ENCODE peak calls at places on chromosomes 3 and 15, in five cellular contexts. G is AG04450; C is cardiac fibroblast; A is transverse colon; Q is effector memory CD4-positive, alpha-beta T cell. V is an unnamed sample.

GRCh38 chr15:78841307-78841706 is 30.0 kb upstream of the ADAMTS7 start:
- DNase-seq in C (no peak), G (no peak), A (no peak), Q (no peak), V (no peak)

GRCh38 chr15:66014639-66015182 is 145.4 kb downstream of the RAB11A start:
- DNase-seq in G (no peak), C (no peak), Q (no peak), A (no peak), V (no peak)

GRCh38 chr3:38980972-38981371 is 70.8 kb downstream of the SCN11A start:
- DNase-seq in A (no peak), G (no peak), C (no peak), Q (no peak), V (no peak)

GRCh38 chr3:190346541-190346940 is 24.3 kb upstream of the CLDN1 start:
- DNase-seq in G (no peak), C (peak), Q (no peak), A (no peak), V (no peak)

GRCh38 chr3:65344444-65344843 is 656.6 kb upstream of the ADAMTS9 start:
- DNase-seq in Q (no peak), G (no peak), C (no peak), A (no peak), V (no peak)

GRCh38 chr15:52759969-52760368 is 30.2 kb downstream of the ONECUT1 start:
- DNase-seq in C (no peak), G (no peak), A (no peak), Q (no peak), V (no peak)

GRCh38 chr3:66144792-66145733 is 75.7 kb upstream of the SLC25A26 start:
- DNase-seq in A (no peak), G (no peak), Q (no peak), C (peak), V (peak)

GRCh38 chr15:80177151-80177550 is 24.4 kb downstream of the FAH start:
- DNase-seq in A (no peak), C (peak), Q (no peak), G (no peak), V (no peak)

GRCh38 chr15:67720556-67721175 is 104.6 kb upstream of the SKOR1 start:
- DNase-seq in Q (no peak), G (no peak), C (no peak), A (no peak), V (no peak)

GRCh38 chr15:40340740-40341400 is at the start of gene CCDC9B:
- DNase-seq in Q (no peak), G (no peak), C (peak), A (peak), V (peak)

GRCh38 chr15:91224750-91225380 is 124.8 kb downstream of the SV2B start:
- DNase-seq in G (no peak), A (no peak), Q (no peak), C (peak), V (no peak)

GRCh38 chr15:101156061-101156460 is 95.8 kb downstream of the CHSY1 start:
- DNase-seq in G (no peak), C (no peak), Q (no peak), A (no peak), V (no peak)

GRCh38 chr3:150446470-150446977 is 38.4 kb downstream of the TSC22D2 start:
- DNase-seq in C (no peak), Q (no peak), G (no peak), A (no peak), V (no peak)

GRCh38 chr3:47413751-47414150 is 32.9 kb downstream of the PTPN23 start:
- DNase-seq in Q (no peak), G (no peak), C (no peak), A (no peak), V (no peak)

GRCh38 chr15:89165677-89166076 is 55.7 kb downstream of the RLBP1 start:
- DNase-seq in C (no peak), A (no peak), Q (no peak), G (no peak), V (no peak)

DNA sequence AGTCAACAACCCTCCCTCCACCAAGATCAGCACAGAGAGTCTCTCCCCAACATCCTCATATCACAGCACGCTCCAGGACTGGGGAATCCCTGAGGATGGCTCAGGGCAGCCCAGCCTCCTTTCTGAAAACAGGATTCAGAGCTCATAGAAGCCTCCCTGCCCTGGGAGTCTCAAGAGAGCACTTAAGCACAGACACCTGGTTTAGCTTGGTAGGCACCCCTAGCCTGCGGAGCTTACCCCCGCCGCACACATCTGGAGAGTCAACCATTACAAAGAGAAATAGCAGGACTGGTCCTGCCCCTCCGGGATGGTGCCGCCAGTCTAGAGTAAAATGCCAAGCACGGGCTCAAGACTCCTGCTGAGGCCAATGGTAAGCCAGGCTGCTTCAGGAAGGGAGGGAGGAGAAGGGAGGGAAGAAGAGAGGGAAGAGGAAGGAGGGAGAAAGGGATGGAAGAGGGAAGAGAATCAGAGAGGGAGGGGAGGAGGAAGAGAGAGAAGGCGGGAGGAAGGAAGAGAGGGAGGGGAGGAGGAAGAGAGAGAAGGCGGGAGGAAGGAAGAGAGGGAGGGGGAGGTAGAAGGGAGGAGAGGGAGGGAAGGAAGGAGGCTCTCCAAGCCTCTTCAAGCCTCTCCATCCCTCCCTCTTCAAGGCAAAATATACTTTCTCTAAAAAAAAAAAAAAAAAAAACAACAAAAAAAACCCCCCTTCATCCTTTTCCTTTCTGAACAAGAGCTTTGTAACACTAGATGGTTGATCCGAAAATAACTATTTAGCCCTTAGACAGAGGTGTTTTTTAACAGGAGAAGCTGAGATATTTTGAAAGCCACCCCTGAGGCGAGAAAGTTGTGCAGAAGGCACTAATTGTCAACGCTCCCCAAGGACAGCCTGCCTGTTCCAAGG is 278.6 kb upstream of the TLE3 start:
- DNase-seq in A (no peak), G (no peak), C (peak), Q (no peak), V (no peak)
- H3K4me3 ChIP-seq in A (no peak), G (no peak), C (no peak), Q (no peak), V (peak)

DNA sequence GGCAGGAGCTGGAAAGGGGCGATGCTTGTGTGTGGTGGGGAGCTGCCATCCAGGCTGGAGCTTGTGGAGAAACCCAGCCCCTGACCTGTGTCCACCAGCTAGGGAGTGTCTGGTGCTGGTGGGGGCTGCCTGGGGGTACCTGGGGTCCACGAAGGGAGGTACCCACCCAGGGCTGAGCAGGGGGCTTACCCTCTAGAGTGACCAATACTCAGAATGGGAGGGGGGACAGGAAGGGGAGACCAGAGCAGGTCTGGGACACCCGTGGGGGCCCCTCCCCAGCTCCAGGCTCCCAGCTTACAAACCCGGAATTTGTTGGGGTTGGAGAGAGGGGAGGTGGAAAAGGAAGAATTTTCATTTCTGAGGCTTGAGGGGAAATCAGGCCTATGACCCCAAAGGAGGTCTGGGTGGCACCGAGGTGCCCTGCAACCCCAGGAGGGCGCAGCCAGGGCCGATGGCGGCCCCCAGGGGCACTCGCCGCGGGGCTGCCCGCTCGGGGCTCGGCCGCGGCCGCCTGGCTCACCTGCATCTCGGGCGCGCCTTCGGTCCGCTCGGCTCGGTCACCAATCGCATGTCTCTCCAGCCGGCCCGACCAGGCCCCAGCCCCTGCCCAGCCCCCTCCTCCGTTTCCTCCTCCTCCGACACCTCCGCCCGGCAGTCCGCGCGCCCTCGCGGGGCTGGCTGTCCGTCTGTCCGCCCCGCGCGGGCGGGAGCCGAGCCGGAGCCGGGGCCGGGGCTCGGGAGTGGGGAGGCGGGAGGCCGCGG is 741 bp downstream of the LINGO1 start:
- DNase-seq in Q (no peak), C (no peak), A (peak), G (no peak), V (no peak)
- H3K4me3 ChIP-seq in Q (no peak), C (no peak), A (peak), G (no peak), V (peak)

DNA sequence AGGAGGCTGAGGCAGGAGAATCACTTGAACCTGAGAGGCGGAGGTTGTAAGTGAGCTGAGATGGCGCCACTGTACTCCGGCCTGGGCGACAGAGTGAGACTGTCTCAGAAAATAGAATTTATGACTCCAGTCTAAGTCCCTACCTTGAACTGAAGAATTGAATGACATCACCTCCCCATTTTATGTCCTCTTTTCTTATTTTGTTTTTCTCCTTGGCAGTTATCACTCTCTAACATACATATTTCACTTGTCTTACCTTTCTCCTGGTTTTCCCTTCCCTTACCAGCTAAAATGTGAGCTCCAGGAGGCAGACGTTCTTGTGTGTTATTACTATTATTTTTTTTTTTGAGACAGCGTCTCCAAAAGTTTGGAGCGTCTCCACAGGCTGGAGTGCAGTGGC is 7.6 kb downstream of the TATDN2 start:
- DNase-seq in C (no peak), G (no peak), A (no peak), Q (no peak), V (no peak)
- H3K4me3 ChIP-seq in C (no peak), G (no peak), A (no peak), Q (no peak), V (no peak)

DNA sequence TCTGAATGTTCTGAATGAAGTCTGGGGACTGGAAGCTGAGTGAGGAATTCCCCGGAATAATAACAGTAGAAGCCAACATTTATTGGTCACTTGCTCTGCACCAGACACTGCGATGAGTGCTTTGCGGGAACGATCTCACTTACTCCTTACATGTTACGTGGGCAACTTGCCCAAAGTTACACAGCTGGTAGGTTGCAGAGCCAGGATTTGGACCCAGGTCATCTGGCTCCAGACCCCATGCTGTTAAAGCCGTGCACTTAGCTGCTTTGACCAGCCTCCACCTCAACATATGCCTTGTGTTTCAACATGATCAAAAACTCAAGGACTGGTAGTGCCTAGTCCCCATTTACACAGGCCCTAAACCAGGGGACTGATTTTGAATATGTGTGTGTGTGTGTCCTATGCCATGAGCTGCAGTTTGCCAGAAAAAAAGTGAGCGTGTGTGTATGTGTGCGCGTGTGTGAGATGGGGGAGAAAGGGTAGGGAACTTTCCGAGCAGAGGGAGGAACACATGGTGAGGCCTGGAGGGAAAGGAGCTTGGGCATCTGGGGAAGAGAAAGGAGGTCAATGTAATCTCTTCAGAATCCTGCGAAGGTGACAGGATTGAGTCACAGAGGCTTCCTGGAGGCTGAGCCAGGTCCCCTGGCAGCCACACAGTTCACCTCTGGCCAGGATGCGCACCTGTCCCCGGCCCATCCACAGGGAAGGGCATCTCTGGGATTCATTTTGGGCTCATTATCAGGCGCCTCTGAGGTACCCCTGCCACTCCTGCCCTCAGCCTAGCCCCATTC is 28.9 kb downstream of the LINGO1 start:
- DNase-seq in C (no peak), G (no peak), A (no peak), Q (no peak), V (no peak)
- H3K4me3 ChIP-seq in C (no peak), G (no peak), A (no peak), Q (no peak), V (no peak)

DNA sequence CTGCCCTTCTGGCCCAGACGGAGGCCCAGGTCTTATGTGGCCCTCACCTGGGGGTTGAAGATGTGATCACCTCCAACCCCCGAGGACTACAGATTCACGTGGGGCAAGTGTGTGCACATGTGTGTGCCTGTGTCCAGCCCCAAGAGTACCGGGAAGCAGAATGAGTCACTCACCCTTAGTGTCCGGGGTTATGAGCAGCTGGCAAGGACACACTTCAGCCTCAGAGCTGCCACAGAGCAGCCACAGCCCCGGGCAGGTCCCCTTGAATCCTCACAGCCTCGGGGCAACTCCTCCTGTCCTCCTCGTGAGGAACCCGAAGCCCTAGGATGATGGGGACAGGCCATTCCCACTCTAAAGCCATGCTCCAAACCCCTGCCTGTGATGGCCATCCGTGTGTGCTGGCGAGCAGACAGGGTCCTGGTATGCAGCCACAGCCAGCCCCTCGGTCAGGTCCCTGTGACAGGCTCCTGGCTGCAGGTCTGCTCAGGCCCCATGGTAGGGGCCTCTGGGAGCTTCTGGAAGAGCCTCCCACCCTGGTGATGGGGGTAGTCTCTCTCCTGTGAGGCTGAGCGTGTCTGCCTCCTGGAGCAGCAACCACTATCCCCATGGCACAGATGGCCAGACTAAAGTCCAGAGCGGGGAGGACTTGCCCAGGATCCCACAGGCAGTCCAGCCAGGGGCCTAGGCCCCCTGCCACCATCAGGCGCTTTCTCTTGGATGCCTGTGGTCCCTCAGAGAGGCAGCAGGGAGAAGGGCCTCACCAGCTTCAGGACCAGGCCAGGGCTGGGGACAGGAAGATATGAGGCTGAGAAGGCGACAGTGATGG is 852 bp downstream of the STAB1 start:
- DNase-seq in Q (no peak), C (peak), A (no peak), G (no peak), V (no peak)
- H3K4me3 ChIP-seq in Q (no peak), C (no peak), A (peak), G (no peak), V (no peak)

GRCh38 chr3:69199942-69200341 is 77.5 kb upstream of the LMOD3 start:
- DNase-seq in A (no peak), C (no peak), G (no peak), Q (no peak), V (no peak)

GRCh38 chr3:69197455-69197854 is 75.1 kb upstream of the LMOD3 start:
- DNase-seq in A (no peak), Q (no peak), G (no peak), C (no peak), V (no peak)

GRCh38 chr3:69201658-69202057 is 79.3 kb upstream of the LMOD3 start:
- DNase-seq in C (no peak), A (peak), G (no peak), Q (no peak), V (no peak)

GRCh38 chr3:69197922-69198540 is 75.6 kb upstream of the LMOD3 start:
- DNase-seq in C (no peak), A (peak), G (no peak), Q (peak), V (no peak)

GRCh38 chr3:69200384-69201068 is 78.1 kb upstream of the LMOD3 start:
- DNase-seq in C (peak), A (peak), Q (no peak), G (no peak), V (peak)
- H3K4me3 ChIP-seq in C (peak), A (peak), Q (peak), G (peak), V (peak)

GRCh38 chr15:31305375-31305774 is 21.3 kb upstream of the KLF13 start:
- DNase-seq in A (no peak), Q (no peak), C (no peak), G (no peak), V (no peak)

GRCh38 chr15:31303434-31304073 is 23.1 kb upstream of the KLF13 start:
- DNase-seq in C (peak), A (peak), Q (no peak), G (no peak), V (no peak)

GRCh38 chr15:31304074-31304648 is 22.5 kb upstream of the KLF13 start:
- DNase-seq in Q (no peak), A (no peak), C (no peak), G (no peak), V (no peak)

GRCh38 chr15:31306036-31306425 is 20.6 kb upstream of the KLF13 start:
- DNase-seq in A (no peak), Q (no peak), C (no peak), G (no peak), V (no peak)

DNA sequence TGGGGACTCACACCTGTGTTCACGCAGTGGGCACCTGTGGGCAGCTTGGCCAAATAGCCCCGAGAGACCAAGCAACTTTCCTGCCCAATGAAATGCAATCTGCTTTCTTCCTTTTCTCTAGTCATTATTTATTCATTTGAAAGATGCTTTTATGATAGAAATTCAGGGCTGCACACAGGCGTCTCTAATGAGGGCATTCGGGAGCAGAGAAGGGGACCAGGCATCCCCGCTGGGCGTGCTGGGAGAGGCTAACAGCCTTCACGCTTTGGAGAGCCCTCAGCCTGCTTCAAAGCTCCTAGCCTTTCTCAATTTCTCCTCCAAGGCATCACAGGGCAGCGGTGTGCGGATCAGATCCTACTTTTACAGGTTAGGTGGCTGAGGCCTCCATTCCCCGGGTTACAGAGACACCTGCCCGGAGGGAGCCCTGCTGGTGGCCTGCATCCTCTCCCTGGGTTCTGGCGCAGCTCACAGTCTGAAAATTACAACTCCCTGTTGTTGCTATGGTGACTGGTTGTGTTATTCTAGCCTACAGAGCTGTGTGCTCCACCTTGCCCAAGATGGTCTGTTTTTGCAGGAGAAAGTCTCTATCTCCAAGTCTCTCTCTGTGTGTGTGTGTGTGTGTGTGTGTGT is 21.8 kb upstream of the KLF13 start:
- DNase-seq in G (no peak), Q (no peak), C (no peak), A (no peak), V (no peak)
- H3K4me3 ChIP-seq in G (no peak), Q (no peak), C (no peak), A (no peak), V (no peak)

GRCh38 chr15:64340355-64340754 is 15.6 kb downstream of the CSNK1G1 start:
- DNase-seq in A (no peak), G (no peak), Q (no peak), C (no peak), V (no peak)

GRCh38 chr15:64344651-64345262 is 11.2 kb downstream of the CSNK1G1 start:
- DNase-seq in Q (no peak), C (peak), A (no peak), G (no peak), V (no peak)

GRCh38 chr15:64341961-64342360 is 14.0 kb downstream of the CSNK1G1 start:
- DNase-seq in C (no peak), Q (no peak), G (no peak), A (no peak), V (no peak)

GRCh38 chr15:64343222-64343621 is 12.8 kb downstream of the CSNK1G1 start:
- DNase-seq in A (no peak), C (peak), G (no peak), Q (no peak), V (no peak)

DNA sequence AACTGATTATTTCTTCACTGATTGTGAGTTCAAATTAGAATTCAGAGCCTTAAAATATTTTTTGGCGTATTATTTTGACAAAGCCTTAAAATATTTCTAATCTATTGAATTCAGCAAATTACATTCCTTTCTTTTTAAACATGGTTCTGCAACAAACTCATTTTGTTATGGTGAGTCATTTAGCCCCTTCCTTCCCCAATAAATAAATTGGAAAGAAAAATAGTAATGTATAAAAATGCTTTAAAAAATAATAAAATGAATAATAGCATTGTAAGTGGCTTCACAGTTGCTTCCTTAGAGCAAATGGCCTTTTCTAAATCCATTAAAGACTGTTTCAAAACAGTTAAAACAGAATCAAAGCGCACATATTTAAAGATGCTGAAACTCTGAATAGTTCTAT is 12.1 kb downstream of the CSNK1G1 start:
- DNase-seq in C (peak), A (no peak), G (no peak), Q (no peak), V (no peak)
- H3K4me3 ChIP-seq in C (no peak), A (no peak), G (no peak), Q (no peak), V (no peak)